ENCODE peak calls at places on chromosomes 11 and 22, in six cellular contexts. Q is endothelial cell; F is hypothalamus; K is iPS-NIHi11; H is activated CD4-positive, alpha-beta T cell treated with anti-CD3 and anti-CD28 coated beads, Interleukin-2, amount 50 U/mL, for 24 hours; V is NB4. T is an unnamed sample.

GRCh38 chr11:45083544-45084087 is 62.8 kb upstream of the PRDM11 start:
- DNase-seq in F (no peak), V (no peak), K (peak), H (no peak), Q (no peak), T (no peak)

GRCh38 chr22:36966851-36967535 is 52.3 kb downstream of the TST start:
- DNase-seq in Q (no peak), H (no peak), V (no peak), K (no peak), F (no peak), T (no peak)

GRCh38 chr11:64620286-64620962 is 29.4 kb downstream of the SLC22A12 start:
- DNase-seq in F (no peak), V (no peak), K (no peak), H (no peak), Q (no peak), T (no peak)

GRCh38 chr11:831132-831864 is 1.5 kb upstream of the CD151 start:
- DNase-seq in H (no peak), V (no peak), K (no peak), Q (peak), F (no peak), T (no peak)

GRCh38 chr11:119384332-119384731 is 2.8 kb upstream of the USP2 start:
- DNase-seq in V (no peak), Q (no peak), F (no peak), K (no peak), H (no peak), T (no peak)

GRCh38 chr11:76185511-76185910 is 20.8 kb downstream of the WNT11 start:
- DNase-seq in V (no peak), H (no peak), Q (no peak), K (no peak), F (no peak), T (no peak)

GRCh38 chr11:66188580-66188979 is 79.9 kb upstream of the RAB1B start:
- DNase-seq in K (no peak), H (no peak), Q (no peak), F (no peak), V (peak), T (no peak)

GRCh38 chr11:128905345-128906184 is 14.4 kb downstream of the KCNJ5 start:
- DNase-seq in Q (peak), V (peak), F (no peak), K (peak), H (no peak), T (peak)

GRCh38 chr11:35165416-35166368 is 26.7 kb downstream of the CD44 start:
- DNase-seq in V (peak), F (no peak), H (peak), K (no peak), Q (peak), T (peak)

GRCh38 chr22:27686534-27686933 is 115.0 kb downstream of the MN1 start:
- DNase-seq in Q (no peak), F (peak), H (no peak), K (no peak), V (no peak), T (no peak)

GRCh38 chr11:65719887-65720236 is 736 bp downstream of the RNASEH2C start:
- DNase-seq in K (no peak), V (peak), Q (peak), F (no peak), H (no peak), T (peak)

GRCh38 chr11:125494987-125495725 is 909 bp downstream of the FEZ1 start:
- DNase-seq in H (no peak), K (peak), F (peak), V (no peak), Q (peak), T (no peak)

GRCh38 chr11:44159848-44160721 is 64.6 kb downstream of the EXT2 start:
- DNase-seq in H (no peak), K (no peak), Q (no peak), V (no peak), F (no peak), T (no peak)

GRCh38 chr22:43147821-43148220 is 3.5 kb upstream of the TSPO start:
- DNase-seq in H (no peak), Q (no peak), K (no peak), V (peak), F (no peak), T (no peak)

GRCh38 chr11:78414321-78415051 is 3.1 kb downstream of the GAB2 start:
- DNase-seq in F (no peak), K (no peak), H (no peak), V (peak), Q (no peak), T (no peak)

GRCh38 chr11:47359586-47359985 is 7.1 kb upstream of the MYBPC3 start:
- DNase-seq in F (no peak), H (no peak), K (no peak), Q (no peak), V (peak), T (no peak)

GRCh38 chr11:128701086-128701485 is 7.2 kb downstream of the FLI1 start:
- DNase-seq in Q (no peak), K (no peak), V (peak), F (no peak), H (no peak), T (no peak)

GRCh38 chr22:30460147-30460546 is 11.7 kb downstream of the SEC14L3 start:
- DNase-seq in H (no peak), Q (no peak), F (no peak), V (no peak), K (no peak), T (no peak)

GRCh38 chr11:71432761-71433647 is 15.2 kb downstream of the DHCR7 start:
- DNase-seq in K (no peak), H (no peak), F (no peak), Q (no peak), V (no peak), T (no peak)

GRCh38 chr11:120248551-120249278 is 8.8 kb downstream of the POU2F3 start:
- DNase-seq in K (no peak), Q (no peak), V (peak), F (no peak), H (no peak), T (no peak)

GRCh38 chr11:124887667-124888013 is 10.0 kb downstream of the ROBO4 start:
- DNase-seq in H (no peak), F (no peak), V (no peak), K (no peak), Q (no peak), T (no peak)

GRCh38 chr11:33667819-33668467 is 32.7 kb downstream of the C11orf91 start:
- DNase-seq in H (no peak), V (no peak), F (no peak), K (no peak), Q (no peak), T (no peak)

GRCh38 chr11:112965601-112966125 is 4.4 kb downstream of the NCAM1 start:
- DNase-seq in H (no peak), V (no peak), K (no peak), Q (no peak), F (no peak), T (no peak)

GRCh38 chr22:29269731-29270474 is 1.8 kb downstream of the EWSR1 start:
- DNase-seq in Q (no peak), V (peak), K (no peak), H (no peak), F (no peak), T (no peak)

GRCh38 chr11:110429614-110430266 is at the start of gene FDX1:
- DNase-seq in Q (peak), H (peak), F (peak), K (peak), V (peak), T (peak)

GRCh38 chr22:20117656-20118571 is 888 bp upstream of the TRMT2A start:
- DNase-seq in V (peak), K (no peak), H (peak), F (no peak), Q (no peak), T (peak)

GRCh38 chr11:27938011-27938410 is 169.9 kb downstream of the KIF18A start:
- DNase-seq in Q (no peak), K (no peak), H (no peak), V (no peak), F (no peak), T (no peak)